ENCODE peak calls at places on chromosomes 1 and 21, in eight cellular contexts. W is pancreas, F is OCI-LY7, M is astrocyte of the spinal cord, Q is cardiac muscle cell, Z is esophagus squamous epithelium, B is AG10803, N is HCT116. G is an unnamed sample.

GRCh38 chr1:197320991-197321531 is 53.0 kb downstream of the CRB1 start:
- DNase-seq in M (peak), Z (no peak), N (no peak), W (peak), F (no peak), Q (peak), B (peak), G (no peak)

GRCh38 chr1:24186993-24187790 is at the start of gene IFNLR1:
- DNase-seq in B (peak), N (peak), Q (peak), W (peak), M (no peak), Z (no peak), F (peak), G (peak)

GRCh38 chr1:98733782-98734112 is 72.2 kb downstream of the SNX7 start:
- DNase-seq in Q (no peak), M (no peak), W (no peak), B (peak), N (no peak), F (no peak), Z (no peak), G (no peak)

GRCh38 chr1:51444534-51445192 is 74.4 kb downstream of the EPS15 start:
- DNase-seq in W (no peak), B (no peak), Q (no peak), M (no peak), Z (no peak), N (no peak), F (no peak), G (peak)

GRCh38 chr1:100353988-100354387 is 1.7 kb downstream of the CDC14A start:
- DNase-seq in M (no peak), Q (no peak), W (no peak), Z (no peak), B (peak), N (peak), F (peak), G (no peak)

GRCh38 chr1:174060090-174060489 is 37.9 kb upstream of the RC3H1 start:
- DNase-seq in W (no peak), F (no peak), N (no peak), M (no peak), B (no peak), Z (no peak), Q (no peak), G (no peak)

GRCh38 chr1:225919906-225920305 is 4.1 kb downstream of the PYCR2 start:
- DNase-seq in F (no peak), W (peak), Z (no peak), N (no peak), Q (peak), B (peak), M (peak), G (peak)

GRCh38 chr1:33709780-33710713 is 153.8 kb upstream of the HMGB4 start:
- DNase-seq in W (no peak), N (no peak), B (peak), F (no peak), Q (no peak), M (peak), Z (no peak), G (no peak)

GRCh38 chr1:112701227-112702066 is 5.5 kb downstream of the RHOC start:
- DNase-seq in Q (no peak), B (no peak), F (no peak), M (no peak), Z (no peak), W (no peak), N (no peak), G (no peak)

GRCh38 chr21:38807481-38807880 is 1.8 kb downstream of the ETS2 start:
- DNase-seq in F (no peak), B (no peak), W (no peak), Z (no peak), Q (no peak), N (no peak), M (peak), G (no peak)
- H3K4me3 ChIP-seq in F (peak), B (peak), W (peak), Z (peak), Q (peak), N (peak), M (peak), G (no peak)

GRCh38 chr1:152109231-152109997 is 5.8 kb downstream of the TCHH start:
- DNase-seq in Q (no peak), M (peak), Z (no peak), N (no peak), F (no peak), W (no peak), B (peak), G (no peak)
- TF ChIP-seq CTCF in Q (no peak), M (no peak), Z (no peak), N (no peak), F (no peak), W (no peak), B (no peak), G (no peak)

GRCh38 chr1:93773049-93773838 is 91.6 kb upstream of the BCAR3 start:
- DNase-seq in B (no peak), Q (no peak), W (no peak), N (no peak), Z (no peak), M (no peak), F (no peak), G (no peak)
- H3K4me3 ChIP-seq in B (no peak), Q (no peak), W (no peak), N (no peak), Z (no peak), M (no peak), F (no peak), G (no peak)

GRCh38 chr1:18534810-18535205 is 54.1 kb downstream of the KLHDC7A start:
- DNase-seq in F (peak), M (no peak), N (no peak), B (no peak), W (no peak), Q (no peak), Z (no peak), G (no peak)
- TF ChIP-seq CTCF in F (no peak), M (no peak), N (no peak), B (no peak), W (no peak), Q (no peak), Z (no peak), G (no peak)

GRCh38 chr1:228009116-228009827 is 2.5 kb downstream of the WNT3A start:
- DNase-seq in N (no peak), Z (no peak), Q (no peak), M (no peak), F (peak), B (no peak), W (no peak), G (no peak)

GRCh38 chr1:228007054-228007800 is 429 bp downstream of the WNT3A start:
- DNase-seq in B (no peak), M (no peak), F (no peak), W (no peak), Z (no peak), Q (peak), N (no peak), G (no peak)

GRCh38 chr1:228008391-228009115 is 1.8 kb downstream of the WNT3A start:
- DNase-seq in N (no peak), Z (no peak), Q (no peak), B (no peak), M (no peak), F (no peak), W (no peak), G (no peak)

GRCh38 chr1:228006793-228007053 is at the start of gene WNT3A:
- DNase-seq in Q (no peak), M (no peak), N (no peak), F (no peak), W (no peak), B (no peak), Z (no peak), G (no peak)

GRCh38 chr1:228007801-228008341 is 1.1 kb downstream of the WNT3A start:
- DNase-seq in F (no peak), M (no peak), Z (no peak), N (no peak), B (no peak), W (no peak), Q (no peak), G (no peak)
- H3K4me3 ChIP-seq in F (no peak), M (no peak), Z (peak), N (no peak), B (no peak), W (no peak), Q (no peak), G (no peak)

DNA sequence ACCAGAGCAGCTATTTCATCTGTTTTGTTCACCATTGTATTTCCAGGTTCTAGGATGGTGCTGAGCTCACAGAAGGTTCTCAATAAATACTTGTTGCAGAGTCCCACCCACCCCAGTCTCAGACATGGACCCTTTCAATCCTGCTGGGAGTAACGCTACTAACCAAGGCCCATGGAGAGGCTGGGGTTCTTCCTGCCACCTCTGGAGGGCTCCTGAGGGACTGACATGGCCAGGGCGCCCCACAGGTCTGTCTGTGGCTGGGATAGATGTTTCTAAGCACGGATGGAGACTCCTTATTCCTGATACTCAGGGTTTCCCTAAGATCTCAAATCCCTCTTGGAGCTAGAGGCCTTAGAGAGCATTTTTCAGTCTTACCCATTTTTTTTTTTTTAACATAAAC is 87.4 kb downstream of the EPHB2 start:
- DNase-seq in N (no peak), F (no peak), W (no peak), Z (no peak), Q (no peak), B (no peak), M (no peak), G (no peak)
- TF ChIP-seq CTCF in N (no peak), F (no peak), W (no peak), Z (no peak), Q (no peak), B (no peak), M (no peak), G (no peak)

GRCh38 chr1:16138772-16139221 is 17.1 kb downstream of the EPHA2 start:
- DNase-seq in M (no peak), Q (no peak), N (no peak), Z (no peak), W (no peak), F (no peak), B (no peak), G (no peak)
- H3K4me3 ChIP-seq in M (no peak), Q (no peak), N (no peak), Z (no peak), W (no peak), F (no peak), B (no peak), G (no peak)

GRCh38 chr1:82567308-82567707 is 766.6 kb downstream of the ADGRL2 start:
- DNase-seq in N (no peak), Z (no peak), F (no peak), W (no peak), M (peak), Q (no peak), B (no peak), G (no peak)

GRCh38 chr1:82565546-82565945 is 764.8 kb downstream of the ADGRL2 start:
- DNase-seq in Q (peak), W (peak), N (peak), Z (no peak), M (peak), B (peak), F (no peak), G (no peak)

GRCh38 chr1:82562448-82562847 is 761.7 kb downstream of the ADGRL2 start:
- DNase-seq in W (no peak), B (no peak), F (no peak), Q (no peak), M (peak), N (no peak), Z (no peak), G (no peak)

GRCh38 chr1:82564338-82564737 is 763.6 kb downstream of the ADGRL2 start:
- DNase-seq in B (no peak), Q (no peak), F (no peak), Z (no peak), W (no peak), M (no peak), N (no peak), G (no peak)

DNA sequence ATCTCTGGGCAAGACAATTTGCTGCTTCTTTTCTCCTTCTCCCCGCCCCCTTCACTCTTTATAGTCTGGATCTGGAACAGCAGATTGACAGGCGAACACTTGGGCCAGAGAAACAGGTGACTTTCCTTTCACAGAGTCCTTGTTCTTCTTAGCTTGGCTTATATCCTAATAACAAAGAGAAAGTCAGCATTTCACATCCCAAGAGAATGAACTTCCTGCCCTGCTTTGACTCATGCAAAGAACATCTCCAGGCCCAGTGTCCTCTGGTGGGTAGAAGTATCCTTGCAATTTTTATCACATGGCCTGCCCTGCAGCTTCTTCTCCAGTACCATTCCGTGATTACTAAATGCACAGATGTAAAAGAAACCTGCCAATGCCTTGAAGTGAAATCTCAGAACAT is 764.4 kb downstream of the ADGRL2 start:
- DNase-seq in Z (no peak), M (peak), B (peak), F (no peak), W (no peak), Q (peak), N (peak), G (no peak)
- TF ChIP-seq CTCF in Z (no peak), M (peak), B (peak), F (no peak), W (no peak), Q (peak), N (no peak), G (no peak)

DNA sequence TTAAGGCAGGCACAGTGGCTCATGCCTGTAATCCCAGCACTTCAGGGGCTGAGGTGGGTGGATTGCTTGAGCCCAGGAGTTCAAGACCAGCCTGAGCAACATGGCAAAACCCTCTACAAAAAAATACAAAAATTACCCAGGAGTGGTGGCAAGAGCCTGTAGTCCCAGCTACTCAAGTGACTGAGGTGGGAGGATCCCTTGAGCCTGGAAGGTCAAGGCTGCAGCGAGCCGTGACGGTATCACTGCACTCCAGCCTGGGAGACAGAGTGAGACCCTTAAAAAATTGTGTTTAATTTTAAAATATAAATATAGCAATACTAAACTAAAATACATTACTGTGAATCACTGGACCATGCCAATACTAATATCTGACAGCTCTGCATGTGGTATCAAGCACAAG is 42.8 kb downstream of the SORT1 start:
- DNase-seq in Q (no peak), Z (no peak), W (no peak), F (no peak), B (no peak), N (no peak), M (no peak), G (no peak)
- H3K4me3 ChIP-seq in Q (no peak), Z (no peak), W (no peak), F (no peak), B (no peak), N (no peak), M (no peak), G (no peak)

GRCh38 chr21:36591326-36591970 is 107.5 kb upstream of the SIM2 start:
- DNase-seq in N (no peak), M (no peak), F (no peak), Z (no peak), B (no peak), W (no peak), Q (no peak), G (no peak)

GRCh38 chr21:36584980-36585940 is 105.3 kb upstream of the CLDN14 start:
- DNase-seq in M (no peak), W (no peak), N (no peak), F (peak), Z (no peak), Q (no peak), B (no peak), G (peak)

GRCh38 chr21:36583591-36583990 is 103.7 kb upstream of the CLDN14 start:
- DNase-seq in B (no peak), N (no peak), W (no peak), F (no peak), Z (no peak), M (no peak), Q (no peak), G (no peak)

GRCh38 chr21:36587388-36587787 is 107.5 kb upstream of the CLDN14 start:
- DNase-seq in Z (no peak), B (no peak), F (no peak), W (no peak), N (peak), M (no peak), Q (no peak), G (no peak)

DNA sequence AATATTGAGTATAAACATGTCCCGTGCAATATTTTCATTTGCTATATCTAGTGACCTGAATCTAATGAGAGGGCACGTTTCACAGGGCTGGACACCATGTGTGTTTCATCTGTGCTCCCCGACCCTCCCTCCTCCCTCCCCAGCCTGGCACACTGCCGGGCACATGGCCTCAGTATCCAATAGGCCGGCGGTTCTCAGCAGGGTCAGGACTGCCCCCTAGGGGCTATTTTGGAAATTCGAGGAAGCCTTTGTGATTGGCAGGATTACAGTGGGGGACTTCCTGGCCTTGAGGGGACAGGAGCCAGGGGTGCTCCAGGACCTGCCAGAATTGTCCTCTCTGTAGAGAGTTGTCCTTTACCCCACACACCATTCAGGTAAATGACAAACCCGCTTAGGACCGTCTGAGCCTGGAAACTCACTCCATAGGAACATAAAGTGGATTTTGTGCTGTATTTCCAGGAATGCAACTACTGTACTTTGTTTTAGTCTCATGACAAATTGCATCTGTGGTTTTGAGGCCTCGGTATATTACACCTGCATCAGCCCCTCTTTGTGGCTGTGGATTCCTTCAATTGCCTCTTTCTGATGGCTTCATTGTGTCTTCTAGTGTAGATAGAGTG is 109.5 kb upstream of the SIM2 start:
- DNase-seq in W (peak), B (peak), Q (peak), N (peak), Z (no peak), M (no peak), F (peak), G (peak)
- TF ChIP-seq CTCF in W (peak), B (peak), Q (peak), N (peak), Z (peak), M (peak), F (peak), G (peak)